ENCODE peak calls at places on chromosomes 4 and X, in six cellular contexts. One of them, this sample, is unnamed.

GRCh38 chr4:37970702-37971101 is 10.5 kb downstream of the PTTG2 start:
- DNase-seq in AG04450: no peak
- DNase-seq in endothelial cell of umbilical vein: peak
- DNase-seq in SK-N-SH: peak
- DNase-seq in hepatocyte: no peak
- DNase-seq in right lobe of liver: peak
- DNase-seq in this sample: peak

GRCh38 chrX:2823795-2824386 is 4.8 kb upstream of the GYG2 start:
- DNase-seq in AG04450: no peak
- DNase-seq in endothelial cell of umbilical vein: no peak
- DNase-seq in SK-N-SH: no peak
- DNase-seq in hepatocyte: no peak
- DNase-seq in right lobe of liver: peak
- DNase-seq in this sample: no peak

GRCh38 chr4:117893207-117893606 is 141.1 kb upstream of the NDST3 start:
- DNase-seq in AG04450: no peak
- DNase-seq in endothelial cell of umbilical vein: no peak
- DNase-seq in SK-N-SH: no peak
- DNase-seq in hepatocyte: no peak
- DNase-seq in right lobe of liver: no peak
- DNase-seq in this sample: no peak

GRCh38 chr4:111961806-111962205 is 183.4 kb upstream of the FAM241A start:
- DNase-seq in AG04450: no peak
- DNase-seq in endothelial cell of umbilical vein: no peak
- DNase-seq in SK-N-SH: no peak
- DNase-seq in hepatocyte: no peak
- DNase-seq in right lobe of liver: no peak
- DNase-seq in this sample: no peak

GRCh38 chrX:110316351-110317078 is 1.4 kb downstream of the AMMECR1 start:
- DNase-seq in AG04450: no peak
- DNase-seq in endothelial cell of umbilical vein: peak
- DNase-seq in SK-N-SH: peak
- DNase-seq in hepatocyte: no peak
- DNase-seq in right lobe of liver: no peak
- DNase-seq in this sample: no peak

GRCh38 chr4:2944882-2945526 is 18.2 kb downstream of the NOP14 start:
- DNase-seq in AG04450: no peak
- DNase-seq in endothelial cell of umbilical vein: no peak
- DNase-seq in SK-N-SH: no peak
- DNase-seq in hepatocyte: no peak
- DNase-seq in right lobe of liver: peak
- DNase-seq in this sample: no peak

GRCh38 chrX:155857561-155857960 is 23.6 kb upstream of the VAMP7 start:
- DNase-seq in AG04450: no peak
- DNase-seq in endothelial cell of umbilical vein: no peak
- DNase-seq in SK-N-SH: peak
- DNase-seq in hepatocyte: no peak
- DNase-seq in right lobe of liver: no peak
- DNase-seq in this sample: no peak

GRCh38 chr4:4666693-4667642 is 125.1 kb upstream of the STX18 start:
- DNase-seq in AG04450: no peak
- DNase-seq in endothelial cell of umbilical vein: no peak
- DNase-seq in SK-N-SH: peak
- DNase-seq in hepatocyte: peak
- DNase-seq in right lobe of liver: no peak
- DNase-seq in this sample: no peak

GRCh38 chrX:2242980-2243379 is 257.8 kb downstream of the DHRSX start:
- DNase-seq in AG04450: no peak
- DNase-seq in endothelial cell of umbilical vein: no peak
- DNase-seq in SK-N-SH: no peak
- DNase-seq in hepatocyte: no peak
- DNase-seq in right lobe of liver: no peak
- DNase-seq in this sample: no peak

GRCh38 chrX:139691493-139691842 is 16.5 kb downstream of the MCF2 start:
- DNase-seq in AG04450: no peak
- DNase-seq in endothelial cell of umbilical vein: no peak
- DNase-seq in SK-N-SH: peak
- DNase-seq in hepatocyte: peak
- DNase-seq in right lobe of liver: no peak
- DNase-seq in this sample: no peak
- H3K4me3 ChIP-seq in AG04450: peak
- H3K4me3 ChIP-seq in endothelial cell of umbilical vein: no peak
- H3K4me3 ChIP-seq in SK-N-SH: no peak
- H3K4me3 ChIP-seq in hepatocyte: no peak
- H3K4me3 ChIP-seq in right lobe of liver: peak
- H3K4me3 ChIP-seq in this sample: no peak

GRCh38 chr4:141719585-141719984 is 83.2 kb downstream of the IL15 start:
- DNase-seq in AG04450: no peak
- DNase-seq in endothelial cell of umbilical vein: no peak
- DNase-seq in SK-N-SH: no peak
- DNase-seq in hepatocyte: no peak
- DNase-seq in right lobe of liver: no peak
- DNase-seq in this sample: no peak
- H3K4me3 ChIP-seq in AG04450: no peak
- H3K4me3 ChIP-seq in endothelial cell of umbilical vein: no peak
- H3K4me3 ChIP-seq in SK-N-SH: no peak
- H3K4me3 ChIP-seq in hepatocyte: no peak
- H3K4me3 ChIP-seq in right lobe of liver: no peak
- H3K4me3 ChIP-seq in this sample: no peak

GRCh38 chr4:143406523-143406922 is 69.8 kb downstream of the GAB1 start:
- DNase-seq in AG04450: no peak
- DNase-seq in endothelial cell of umbilical vein: peak
- DNase-seq in SK-N-SH: no peak
- DNase-seq in hepatocyte: peak
- DNase-seq in right lobe of liver: peak
- DNase-seq in this sample: no peak
- H3K4me3 ChIP-seq in AG04450: no peak
- H3K4me3 ChIP-seq in endothelial cell of umbilical vein: no peak
- H3K4me3 ChIP-seq in SK-N-SH: no peak
- H3K4me3 ChIP-seq in hepatocyte: no peak
- H3K4me3 ChIP-seq in right lobe of liver: no peak
- H3K4me3 ChIP-seq in this sample: no peak

GRCh38 chrX:28585767-28586166 is 1.5 kb upstream of the IL1RAPL1 start:
- DNase-seq in AG04450: no peak
- DNase-seq in endothelial cell of umbilical vein: no peak
- DNase-seq in SK-N-SH: no peak
- DNase-seq in hepatocyte: no peak
- DNase-seq in right lobe of liver: no peak
- DNase-seq in this sample: no peak

GRCh38 chrX:28586891-28587635 is at the start of gene IL1RAPL1:
- DNase-seq in AG04450: peak
- DNase-seq in endothelial cell of umbilical vein: peak
- DNase-seq in SK-N-SH: no peak
- DNase-seq in hepatocyte: peak
- DNase-seq in right lobe of liver: no peak
- DNase-seq in this sample: no peak

GRCh38 chrX:28584025-28584424 is 3.2 kb upstream of the IL1RAPL1 start:
- DNase-seq in AG04450: no peak
- DNase-seq in endothelial cell of umbilical vein: no peak
- DNase-seq in SK-N-SH: no peak
- DNase-seq in hepatocyte: no peak
- DNase-seq in right lobe of liver: no peak
- DNase-seq in this sample: no peak

GRCh38 chrX:28589048-28589447 is 1.8 kb downstream of the IL1RAPL1 start:
- DNase-seq in AG04450: no peak
- DNase-seq in endothelial cell of umbilical vein: peak
- DNase-seq in SK-N-SH: no peak
- DNase-seq in hepatocyte: no peak
- DNase-seq in right lobe of liver: no peak
- DNase-seq in this sample: no peak

GRCh38 chrX:28586291-28586690 is 955 bp upstream of the IL1RAPL1 start:
- DNase-seq in AG04450: peak
- DNase-seq in endothelial cell of umbilical vein: peak
- DNase-seq in SK-N-SH: no peak
- DNase-seq in hepatocyte: peak
- DNase-seq in right lobe of liver: no peak
- DNase-seq in this sample: no peak
- H3K4me3 ChIP-seq in AG04450: peak
- H3K4me3 ChIP-seq in endothelial cell of umbilical vein: peak
- H3K4me3 ChIP-seq in SK-N-SH: peak
- H3K4me3 ChIP-seq in hepatocyte: peak
- H3K4me3 ChIP-seq in right lobe of liver: no peak
- H3K4me3 ChIP-seq in this sample: no peak

This sample was measured in mucosa of descending colon.